ENCODE peak calls at places on chromosomes 1 and 21, in seven cellular contexts. Z, L, Q, X, H, J and P are unnamed samples.

GRCh38 chr1:9373614-9374013 is 80.9 kb downstream of the SPSB1 start:
- DNase-seq in Z (peak), L (no peak), Q (no peak), X (no peak), H (peak), J (no peak), P (no peak)

GRCh38 chr21:17512245-17513213 is at the start of gene CXADR:
- DNase-seq in Z (peak), L (peak), Q (no peak), X (peak), H (peak), J (peak), P (peak)

GRCh38 chr1:64631346-64632052 is 113.4 kb upstream of the RAVER2 start:
- DNase-seq in Z (no peak), L (no peak), Q (no peak), X (peak), H (no peak), J (no peak), P (no peak)

GRCh38 chr21:36732217-36732616 is 33.3 kb downstream of the SIM2 start:
- DNase-seq in Z (no peak), L (no peak), Q (no peak), X (no peak), H (no peak), J (no peak), P (no peak)

GRCh38 chr1:22268327-22268726 is 125.4 kb upstream of the WNT4 start:
- DNase-seq in Z (no peak), L (no peak), Q (no peak), X (no peak), H (no peak), J (no peak), P (no peak)

GRCh38 chr21:36029309-36029708 is 31.0 kb downstream of the SETD4 start:
- DNase-seq in Z (no peak), L (no peak), Q (no peak), X (no peak), H (no peak), J (no peak), P (no peak)

GRCh38 chr1:117970251-117970650 is 40.7 kb downstream of the WDR3 start:
- DNase-seq in Z (no peak), L (peak), Q (no peak), X (peak), H (no peak), J (no peak), P (no peak)

GRCh38 chr21:18914570-18914969 is 511.0 kb upstream of the TMPRSS15 start:
- DNase-seq in Z (no peak), L (no peak), Q (no peak), X (no peak), H (no peak), J (no peak), P (no peak)

GRCh38 chr1:30489737-30490389 is 233.5 kb downstream of the MATN1 start:
- DNase-seq in Z (no peak), L (no peak), Q (no peak), X (no peak), H (no peak), J (no peak), P (no peak)

GRCh38 chr1:201774983-201775344 is 54.0 kb upstream of the IPO9 start:
- DNase-seq in Z (no peak), L (no peak), Q (no peak), X (no peak), H (no peak), J (no peak), P (no peak)

GRCh38 chr1:50915621-50916020 is 44.4 kb downstream of the FAF1 start:
- DNase-seq in Z (no peak), L (no peak), Q (no peak), X (no peak), H (no peak), J (no peak), P (no peak)

GRCh38 chr1:157404063-157404501 is 148.2 kb downstream of the FCRL5 start:
- DNase-seq in Z (no peak), L (no peak), Q (no peak), X (no peak), H (no peak), J (no peak), P (no peak)

GRCh38 chr21:39669976-39670671 is 57.4 kb downstream of the B3GALT5 start:
- DNase-seq in Z (no peak), L (no peak), Q (no peak), X (no peak), H (no peak), J (no peak), P (no peak)

GRCh38 chr1:71292203-71292602 is 211.4 kb upstream of the ZRANB2 start:
- DNase-seq in Z (no peak), L (no peak), Q (no peak), X (no peak), H (no peak), J (no peak), P (no peak)

GRCh38 chr1:7469255-7469938 is 301.7 kb upstream of the VAMP3 start:
- DNase-seq in Z (peak), L (no peak), Q (no peak), X (no peak), H (no peak), J (no peak), P (no peak)

GRCh38 chr1:31803610-31804009 is 12.2 kb downstream of the SPOCD1 start:
- DNase-seq in Z (no peak), L (no peak), Q (no peak), X (no peak), H (no peak), J (no peak), P (no peak)

GRCh38 chr1:41868241-41868953 is 50.3 kb downstream of the HIVEP3 start:
- DNase-seq in Z (no peak), L (peak), Q (no peak), X (no peak), H (peak), J (no peak), P (no peak)

GRCh38 chr1:195082183-195082582 is 1526.1 kb downstream of the KCNT2 start:
- DNase-seq in Z (no peak), L (no peak), Q (peak), X (no peak), H (no peak), J (no peak), P (no peak)

GRCh38 chr1:225774276-225775147 is 3.1 kb upstream of the SRP9 start:
- DNase-seq in Z (no peak), L (no peak), Q (no peak), X (no peak), H (no peak), J (no peak), P (no peak)

GRCh38 chr1:204941415-204942338 is 71.0 kb downstream of the NFASC start:
- DNase-seq in Z (peak), L (peak), Q (peak), X (peak), H (peak), J (peak), P (peak)

GRCh38 chr1:15214507-15214906 is 32.5 kb upstream of the FHAD1 start:
- DNase-seq in Z (peak), L (peak), Q (peak), X (peak), H (no peak), J (no peak), P (no peak)

GRCh38 chr1:244106173-244106572 is 55.1 kb downstream of the ZBTB18 start:
- DNase-seq in Z (no peak), L (no peak), Q (no peak), X (no peak), H (no peak), J (no peak), P (no peak)

GRCh38 chr1:112997781-112998180 is 41.8 kb upstream of the SLC16A1 start:
- DNase-seq in Z (no peak), L (no peak), Q (peak), X (no peak), H (no peak), J (no peak), P (no peak)

GRCh38 chr1:66681686-66682085 is 70.6 kb upstream of the DYNLT5 start:
- DNase-seq in Z (no peak), L (no peak), Q (no peak), X (no peak), H (no peak), J (no peak), P (no peak)

GRCh38 chr1:177569476-177569875 is 398.7 kb downstream of the BRINP2 start:
- DNase-seq in Z (no peak), L (no peak), Q (peak), X (no peak), H (no peak), J (no peak), P (no peak)

GRCh38 chr1:60573726-60574409 is 500.3 kb upstream of the C1orf87 start:
- DNase-seq in Z (peak), L (peak), Q (no peak), X (no peak), H (peak), J (no peak), P (no peak)

GRCh38 chr21:33268736-33269441 is 2.7 kb downstream of the IL10RB start:
- DNase-seq in Z (no peak), L (peak), Q (no peak), X (no peak), H (no peak), J (no peak), P (no peak)

GRCh38 chr1:61162513-61163274 is 80.3 kb downstream of the NFIA start:
- DNase-seq in Z (no peak), L (no peak), Q (peak), X (no peak), H (peak), J (no peak), P (no peak)

GRCh38 chr1:98051065-98051675 is 130.3 kb upstream of the DPYD start:
- DNase-seq in Z (peak), L (peak), Q (peak), X (peak), H (peak), J (peak), P (peak)

GRCh38 chr1:170872663-170873062 is 62.7 kb upstream of the MROH9 start:
- DNase-seq in Z (no peak), L (no peak), Q (no peak), X (no peak), H (no peak), J (no peak), P (no peak)

DNA sequence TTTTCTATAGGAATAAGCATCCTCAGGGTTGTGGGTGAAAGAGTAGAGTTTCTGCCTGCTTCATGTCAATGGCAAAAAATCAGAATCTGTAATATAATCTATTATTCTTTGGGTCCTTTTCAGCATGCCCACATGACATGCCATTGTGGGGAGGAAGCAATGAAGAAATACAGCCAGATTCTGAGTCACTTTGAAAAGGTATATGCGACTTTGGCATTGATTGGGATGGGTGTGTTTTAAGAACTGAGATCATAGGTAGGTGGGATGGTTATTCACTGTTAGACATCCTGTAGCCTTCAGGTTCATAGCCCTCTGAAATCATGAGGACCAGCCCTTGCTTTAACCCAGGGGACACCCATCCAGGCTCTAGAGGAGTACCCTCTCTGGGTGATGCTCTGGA is 1.8 kb downstream of the IL20 start:
- DNase-seq in Z (no peak), L (no peak), Q (no peak), X (no peak), H (no peak), J (no peak), P (no peak)
- H3K18ac ChIP-seq in Z (no peak), L (no peak), Q (no peak), X (no peak), H (no peak), J (no peak), P (no peak)

DNA sequence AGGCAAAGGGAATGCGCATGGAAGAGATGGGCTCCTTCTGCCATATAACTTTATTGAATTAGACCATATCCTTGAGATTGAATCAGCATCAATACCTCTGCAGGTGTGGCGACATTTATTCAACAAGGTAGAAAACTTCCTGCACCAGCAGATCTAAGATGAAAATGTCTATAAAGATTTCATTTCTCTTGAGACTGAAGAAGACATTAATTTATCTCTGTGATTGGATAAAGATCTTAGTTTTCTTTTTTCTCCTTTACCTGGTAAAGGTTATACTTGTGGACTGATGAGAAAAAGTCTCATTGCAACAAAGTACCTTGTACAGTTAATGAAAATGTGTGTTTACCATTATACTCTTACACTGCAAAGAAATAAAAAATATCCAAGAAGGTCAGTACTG is at the start of gene OR2T8:
- DNase-seq in Z (no peak), L (no peak), Q (no peak), X (no peak), H (no peak), J (no peak), P (no peak)
- H3K18ac ChIP-seq in Z (no peak), L (no peak), Q (no peak), X (no peak), H (no peak), J (no peak), P (no peak)

DNA sequence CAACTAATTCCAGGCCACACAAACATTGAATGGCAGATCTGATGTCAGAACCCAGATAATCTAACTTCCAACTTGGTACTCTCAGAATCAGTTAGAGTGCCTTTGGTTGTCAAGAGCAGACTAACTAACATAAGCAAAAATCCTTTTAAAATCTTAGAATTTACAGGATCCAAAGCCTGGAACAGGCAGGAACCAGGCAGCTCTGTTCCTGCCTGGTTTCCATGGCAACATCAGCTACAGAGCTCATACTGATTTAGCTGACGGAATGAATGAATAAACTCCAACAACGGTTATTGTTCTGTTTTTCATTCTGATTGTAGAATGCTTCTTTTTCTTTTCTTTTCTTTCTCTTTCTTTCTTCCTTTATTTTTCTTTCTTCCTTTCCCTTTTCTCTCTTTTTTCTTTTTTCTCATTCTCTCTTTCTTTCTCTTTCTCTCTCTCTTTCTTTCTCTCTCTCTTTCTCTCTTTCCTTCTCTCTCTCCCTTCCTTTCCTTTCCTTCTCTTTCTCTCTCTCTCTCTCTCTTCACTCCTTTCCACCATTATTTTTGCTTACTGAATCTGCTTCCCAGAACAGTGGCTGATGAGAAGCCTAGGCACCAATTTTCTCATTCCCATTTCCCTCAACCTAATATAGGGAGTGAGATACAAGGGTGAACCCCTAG is 121.6 kb downstream of the RGS7 start:
- DNase-seq in Z (no peak), L (no peak), Q (no peak), X (peak), H (peak), J (no peak), P (no peak)
- H3K18ac ChIP-seq in Z (no peak), L (no peak), Q (no peak), X (no peak), H (no peak), J (no peak), P (no peak)

GRCh38 chr1:89670711-89671110 is 37.8 kb downstream of the LRRC8C start:
- DNase-seq in Z (no peak), L (no peak), Q (no peak), X (no peak), H (no peak), J (no peak), P (no peak)

GRCh38 chr1:89673251-89673650 is 40.3 kb downstream of the LRRC8C start:
- DNase-seq in Z (no peak), L (no peak), Q (no peak), X (no peak), H (no peak), J (no peak), P (no peak)

GRCh38 chr1:89671775-89672488 is 39.0 kb downstream of the LRRC8C start:
- DNase-seq in Z (peak), L (no peak), Q (peak), X (no peak), H (no peak), J (no peak), P (no peak)

GRCh38 chr1:89670168-89670567 is 37.2 kb downstream of the LRRC8C start:
- DNase-seq in Z (no peak), L (peak), Q (no peak), X (no peak), H (no peak), J (no peak), P (no peak)

GRCh38 chr1:89672489-89673183 is 39.7 kb downstream of the LRRC8C start:
- DNase-seq in Z (peak), L (no peak), Q (peak), X (no peak), H (no peak), J (no peak), P (no peak)
- H3K18ac ChIP-seq in Z (no peak), L (no peak), Q (no peak), X (no peak), H (no peak), J (no peak), P (no peak)

GRCh38 chr1:169363046-169363756 is 4.4 kb downstream of the NME7 start:
- DNase-seq in Z (peak), L (peak), Q (peak), X (no peak), H (no peak), J (no peak), P (no peak)

GRCh38 chr1:169367686-169368405 is at the start of the genes BLZF1 and NME7:
- DNase-seq in Z (peak), L (peak), Q (peak), X (peak), H (peak), J (peak), P (peak)

GRCh38 chr1:169367096-169367685 is 406 bp downstream of the NME7 start:
- DNase-seq in Z (no peak), L (peak), Q (no peak), X (no peak), H (no peak), J (no peak), P (no peak)

GRCh38 chr1:169368406-169368769 is 393 bp downstream of the BLZF1 start:
- DNase-seq in Z (no peak), L (peak), Q (peak), X (no peak), H (no peak), J (no peak), P (peak)

GRCh38 chr1:169364948-169365347 is 2.6 kb downstream of the NME7 start:
- DNase-seq in Z (no peak), L (peak), Q (no peak), X (no peak), H (no peak), J (no peak), P (no peak)
- H3K18ac ChIP-seq in Z (no peak), L (no peak), Q (no peak), X (no peak), H (no peak), J (no peak), P (no peak)

GRCh38 chr1:5200006-5200405 is 545.6 kb downstream of the AJAP1 start:
- DNase-seq in Z (no peak), L (no peak), Q (no peak), X (no peak), H (no peak), J (no peak), P (no peak)

DNA sequence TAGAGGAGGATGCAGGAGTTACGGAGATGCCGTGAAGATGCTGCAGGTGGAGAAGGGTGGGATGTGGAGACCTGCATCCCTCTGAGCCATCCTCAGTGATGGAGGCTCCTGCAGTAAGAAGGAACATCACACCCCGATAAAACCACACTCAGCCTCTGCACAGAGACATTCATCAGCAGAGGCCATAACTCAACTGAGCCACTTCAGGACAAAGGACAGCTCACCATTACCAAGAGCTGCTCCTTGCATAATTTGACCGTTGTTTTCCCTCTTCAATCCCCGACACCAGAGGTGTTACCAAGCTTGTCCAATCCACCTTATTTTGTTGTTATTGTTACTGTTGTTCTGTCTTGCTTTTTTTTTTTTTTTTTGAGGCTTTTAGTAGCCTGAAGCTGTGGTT is 543.9 kb downstream of the AJAP1 start:
- DNase-seq in Z (no peak), L (no peak), Q (no peak), X (no peak), H (peak), J (no peak), P (no peak)
- H3K18ac ChIP-seq in Z (no peak), L (no peak), Q (no peak), X (no peak), H (no peak), J (no peak), P (no peak)

GRCh38 chr1:172390620-172391491 is 29.6 kb upstream of the C1orf105 start:
- DNase-seq in Z (no peak), L (no peak), Q (no peak), X (no peak), H (peak), J (no peak), P (peak)

GRCh38 chr1:172390243-172390619 is 30.3 kb upstream of the C1orf105 start:
- DNase-seq in Z (no peak), L (no peak), Q (no peak), X (no peak), H (peak), J (no peak), P (no peak)

GRCh38 chr1:172393354-172393753 is 27.1 kb upstream of the C1orf105 start:
- DNase-seq in Z (no peak), L (peak), Q (no peak), X (no peak), H (no peak), J (no peak), P (no peak)

GRCh38 chr1:172394167-172394751 is 26.2 kb upstream of the C1orf105 start:
- DNase-seq in Z (peak), L (no peak), Q (peak), X (no peak), H (no peak), J (no peak), P (no peak)

DNA sequence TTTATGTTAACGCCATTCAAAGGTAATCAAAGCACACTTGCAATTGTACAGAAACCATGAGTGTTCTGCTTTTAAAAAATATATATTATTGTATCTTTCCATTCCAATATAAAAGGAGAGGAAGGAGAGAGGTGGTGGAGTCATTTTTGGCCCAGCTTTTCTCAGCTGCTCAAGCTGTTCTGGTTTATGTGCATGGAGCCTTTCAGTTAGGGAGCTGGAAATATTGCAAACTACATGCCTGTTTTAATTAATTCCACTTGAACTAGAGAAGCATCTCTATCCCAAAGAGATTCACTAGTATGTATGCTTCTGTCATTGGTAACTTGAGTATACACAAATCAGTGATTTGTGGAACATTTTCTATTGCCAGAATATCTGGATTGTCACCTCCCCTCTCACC is 28.5 kb upstream of the C1orf105 start:
- DNase-seq in Z (no peak), L (no peak), Q (no peak), X (no peak), H (no peak), J (no peak), P (no peak)
- H3K18ac ChIP-seq in Z (no peak), L (no peak), Q (no peak), X (no peak), H (no peak), J (no peak), P (no peak)